ENCODE peak calls at places on chromosomes 12 and 14, in nine cellular contexts. One of them, this sample, is unnamed.

GRCh38 chr12:115374480-115375187 is 690.7 kb upstream of the TBX3 start:
- DNase-seq in left lung: no peak
- DNase-seq in lower lobe of right lung: no peak
- DNase-seq in Karpas-422: no peak
- DNase-seq in tibial artery: no peak
- DNase-seq in GM23248: no peak
- DNase-seq in GM23338: no peak
- DNase-seq in IMR-90: no peak
- DNase-seq in neural progenitor cell: no peak
- DNase-seq in this sample: no peak

GRCh38 chr12:47449797-47450196 is 256.0 kb downstream of the RPAP3 start:
- DNase-seq in left lung: no peak
- DNase-seq in lower lobe of right lung: no peak
- DNase-seq in Karpas-422: no peak
- DNase-seq in tibial artery: no peak
- DNase-seq in GM23248: no peak
- DNase-seq in GM23338: no peak
- DNase-seq in IMR-90: no peak
- DNase-seq in neural progenitor cell: no peak
- DNase-seq in this sample: no peak

GRCh38 chr12:47832263-47832933 is 12.7 kb upstream of the HDAC7 start:
- DNase-seq in left lung: no peak
- DNase-seq in lower lobe of right lung: no peak
- DNase-seq in Karpas-422: peak; percentile 80
- DNase-seq in tibial artery: no peak
- DNase-seq in GM23248: no peak
- DNase-seq in GM23338: no peak
- DNase-seq in IMR-90: no peak
- DNase-seq in neural progenitor cell: no peak
- DNase-seq in this sample: no peak

GRCh38 chr14:61025239-61026223 is 44.5 kb downstream of the SLC38A6 start:
- DNase-seq in left lung: no peak
- DNase-seq in lower lobe of right lung: no peak
- DNase-seq in Karpas-422: peak; percentile 96
- DNase-seq in tibial artery: peak; percentile 75
- DNase-seq in GM23248: peak; percentile 87
- DNase-seq in GM23338: peak; percentile 85
- DNase-seq in IMR-90: peak; percentile 80
- DNase-seq in neural progenitor cell: peak; percentile 75
- DNase-seq in this sample: peak; percentile 27

GRCh38 chr12:28537474-28537873 is 347.2 kb downstream of the CCDC91 start:
- DNase-seq in left lung: no peak
- DNase-seq in lower lobe of right lung: no peak
- DNase-seq in Karpas-422: no peak
- DNase-seq in tibial artery: no peak
- DNase-seq in GM23248: peak; percentile 11
- DNase-seq in GM23338: no peak
- DNase-seq in IMR-90: no peak
- DNase-seq in neural progenitor cell: no peak
- DNase-seq in this sample: no peak

GRCh38 chr12:122845865-122846621 is 10.8 kb downstream of the HIP1R start:
- DNase-seq in left lung: no peak
- DNase-seq in lower lobe of right lung: peak; percentile 23
- DNase-seq in Karpas-422: no peak
- DNase-seq in tibial artery: no peak
- DNase-seq in GM23248: no peak
- DNase-seq in GM23338: no peak
- DNase-seq in IMR-90: no peak
- DNase-seq in neural progenitor cell: no peak
- DNase-seq in this sample: no peak

GRCh38 chr12:2179953-2180736 is 127.4 kb downstream of the CACNA1C start:
- DNase-seq in left lung: no peak
- DNase-seq in lower lobe of right lung: no peak
- DNase-seq in Karpas-422: no peak
- DNase-seq in tibial artery: peak; percentile 93
- DNase-seq in GM23248: peak; percentile 99
- DNase-seq in GM23338: no peak
- DNase-seq in IMR-90: peak; percentile 98
- DNase-seq in neural progenitor cell: no peak
- DNase-seq in this sample: peak; percentile 69

GRCh38 chr12:91222746-91223145 is 40.1 kb upstream of the DCN start:
- DNase-seq in left lung: no peak
- DNase-seq in lower lobe of right lung: no peak
- DNase-seq in Karpas-422: no peak
- DNase-seq in tibial artery: no peak
- DNase-seq in GM23248: peak; percentile 84
- DNase-seq in GM23338: no peak
- DNase-seq in IMR-90: peak; percentile 78
- DNase-seq in neural progenitor cell: no peak
- DNase-seq in this sample: no peak

GRCh38 chr14:35201066-35201465 is 78.7 kb downstream of the PRORP start:
- DNase-seq in left lung: no peak
- DNase-seq in lower lobe of right lung: no peak
- DNase-seq in Karpas-422: no peak
- DNase-seq in tibial artery: no peak
- DNase-seq in GM23248: no peak
- DNase-seq in GM23338: no peak
- DNase-seq in IMR-90: no peak
- DNase-seq in neural progenitor cell: no peak
- DNase-seq in this sample: no peak

GRCh38 chr14:104253901-104254353 is 115.5 kb downstream of the KIF26A start:
- DNase-seq in left lung: peak; percentile 70
- DNase-seq in lower lobe of right lung: no peak
- DNase-seq in Karpas-422: no peak
- DNase-seq in tibial artery: peak; percentile 46
- DNase-seq in GM23248: no peak
- DNase-seq in GM23338: no peak
- DNase-seq in IMR-90: no peak
- DNase-seq in neural progenitor cell: no peak
- DNase-seq in this sample: no peak

GRCh38 chr12:120583478-120584030 is 2.4 kb upstream of the POP5 start:
- DNase-seq in left lung: peak; percentile 93
- DNase-seq in lower lobe of right lung: peak; percentile 80
- DNase-seq in Karpas-422: peak; percentile 95
- DNase-seq in tibial artery: peak; percentile 73
- DNase-seq in GM23248: peak; percentile 85
- DNase-seq in GM23338: peak; percentile 90
- DNase-seq in IMR-90: peak; percentile 61
- DNase-seq in neural progenitor cell: peak; percentile 85
- DNase-seq in this sample: peak; percentile 75

GRCh38 chr14:90298230-90298629 is 33.5 kb downstream of the NRDE2 start:
- DNase-seq in left lung: no peak
- DNase-seq in lower lobe of right lung: no peak
- DNase-seq in Karpas-422: no peak
- DNase-seq in tibial artery: no peak
- DNase-seq in GM23248: no peak
- DNase-seq in GM23338: no peak
- DNase-seq in IMR-90: no peak
- DNase-seq in neural progenitor cell: no peak
- DNase-seq in this sample: no peak

GRCh38 chr14:74278080-74278479 is 24.7 kb downstream of the ABCD4 start:
- DNase-seq in left lung: no peak
- DNase-seq in lower lobe of right lung: no peak
- DNase-seq in Karpas-422: no peak
- DNase-seq in tibial artery: no peak
- DNase-seq in GM23248: no peak
- DNase-seq in GM23338: no peak
- DNase-seq in IMR-90: no peak
- DNase-seq in neural progenitor cell: no peak
- DNase-seq in this sample: no peak

GRCh38 chr12:104520242-104520900 is 63.6 kb downstream of the CHST11 start:
- DNase-seq in left lung: no peak
- DNase-seq in lower lobe of right lung: no peak
- DNase-seq in Karpas-422: no peak
- DNase-seq in tibial artery: no peak
- DNase-seq in GM23248: no peak
- DNase-seq in GM23338: no peak
- DNase-seq in IMR-90: no peak
- DNase-seq in neural progenitor cell: no peak
- DNase-seq in this sample: no peak

GRCh38 chr14:72563676-72564075 is 330.2 kb downstream of the DPF3 start:
- DNase-seq in left lung: no peak
- DNase-seq in lower lobe of right lung: no peak
- DNase-seq in Karpas-422: peak; percentile 51
- DNase-seq in tibial artery: no peak
- DNase-seq in GM23248: no peak
- DNase-seq in GM23338: no peak
- DNase-seq in IMR-90: no peak
- DNase-seq in neural progenitor cell: no peak
- DNase-seq in this sample: no peak

GRCh38 chr14:72567226-72567625 is 326.7 kb downstream of the DPF3 start:
- DNase-seq in left lung: no peak
- DNase-seq in lower lobe of right lung: no peak
- DNase-seq in Karpas-422: no peak
- DNase-seq in tibial artery: no peak
- DNase-seq in GM23248: no peak
- DNase-seq in GM23338: no peak
- DNase-seq in IMR-90: no peak
- DNase-seq in neural progenitor cell: no peak
- DNase-seq in this sample: no peak

GRCh38 chr14:72568296-72568992 is 325.5 kb downstream of the DPF3 start:
- DNase-seq in left lung: no peak
- DNase-seq in lower lobe of right lung: no peak
- DNase-seq in Karpas-422: no peak
- DNase-seq in tibial artery: no peak
- DNase-seq in GM23248: no peak
- DNase-seq in GM23338: no peak
- DNase-seq in IMR-90: no peak
- DNase-seq in neural progenitor cell: no peak
- DNase-seq in this sample: no peak

GRCh38 chr14:72565200-72565599 is 328.7 kb downstream of the DPF3 start:
- DNase-seq in left lung: no peak
- DNase-seq in lower lobe of right lung: no peak
- DNase-seq in Karpas-422: no peak
- DNase-seq in tibial artery: peak; percentile 85
- DNase-seq in GM23248: peak; percentile 41
- DNase-seq in GM23338: no peak
- DNase-seq in IMR-90: no peak
- DNase-seq in neural progenitor cell: no peak
- DNase-seq in this sample: no peak

DNA sequence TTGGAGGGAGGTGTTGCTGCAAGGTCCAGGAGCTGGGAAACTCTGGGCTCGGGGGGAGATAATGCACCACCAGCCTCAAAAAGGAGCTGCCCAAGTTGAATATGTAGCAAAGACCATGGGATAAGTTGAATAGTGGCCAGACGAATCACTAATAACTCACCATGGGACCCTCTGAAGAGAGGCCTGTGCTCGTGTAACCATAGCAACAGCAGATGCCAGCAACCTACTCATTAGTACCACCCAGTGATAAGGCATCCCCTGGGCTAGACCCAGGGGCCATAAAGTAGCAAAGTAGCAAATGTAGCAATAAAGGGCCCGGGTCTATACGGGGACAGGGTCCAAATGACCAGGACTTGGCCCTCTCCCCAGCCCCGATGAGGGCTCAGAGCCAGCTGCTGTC is 328.0 kb downstream of the DPF3 start:
- DNase-seq in left lung: no peak
- DNase-seq in lower lobe of right lung: no peak
- DNase-seq in Karpas-422: no peak
- DNase-seq in tibial artery: no peak
- DNase-seq in GM23248: no peak
- DNase-seq in GM23338: no peak
- DNase-seq in IMR-90: no peak
- DNase-seq in neural progenitor cell: peak; percentile 32
- DNase-seq in this sample: no peak
- H3K27ac ChIP-seq in left lung: no peak overlapping the region
- H3K27ac ChIP-seq in lower lobe of right lung: no peak overlapping the region
- H3K27ac ChIP-seq in Karpas-422: no peak overlapping the region
- H3K27ac ChIP-seq in tibial artery: peak overlapping the region; percentile 57
- H3K27ac ChIP-seq in GM23248: no peak overlapping the region
- H3K27ac ChIP-seq in GM23338: no peak overlapping the region
- H3K27ac ChIP-seq in IMR-90: no peak overlapping the region
- H3K27ac ChIP-seq in neural progenitor cell: no peak overlapping the region
- H3K27ac ChIP-seq in this sample: no peak overlapping the region

GRCh38 chr12:130714091-130714590 is 2.0 kb downstream of the RIMBP2 start:
- DNase-seq in left lung: no peak
- DNase-seq in lower lobe of right lung: no peak
- DNase-seq in Karpas-422: no peak
- DNase-seq in tibial artery: no peak
- DNase-seq in GM23248: no peak
- DNase-seq in GM23338: peak; percentile 22
- DNase-seq in IMR-90: no peak
- DNase-seq in neural progenitor cell: peak; percentile 49
- DNase-seq in this sample: no peak
- H3K27me3 ChIP-seq in left lung: peaks cover 16% of the 10 kb centered on the region
- H3K27me3 ChIP-seq in lower lobe of right lung: peaks cover 60% of the 10 kb centered on the region
- H3K27me3 ChIP-seq in Karpas-422: no peaks in the 10 kb centered on the region
- H3K27me3 ChIP-seq in tibial artery: peaks cover 57% of the 10 kb centered on the region
- H3K27me3 ChIP-seq in GM23248: no peaks in the 10 kb centered on the region
- H3K27me3 ChIP-seq in GM23338: peaks cover 66% of the 10 kb centered on the region
- H3K27me3 ChIP-seq in IMR-90: no peaks in the 10 kb centered on the region
- H3K27me3 ChIP-seq in neural progenitor cell: peaks cover 77% of the 10 kb centered on the region
- H3K27me3 ChIP-seq in this sample: no peaks in the 10 kb centered on the region

GRCh38 chr12:96238336-96239031 is 44.3 kb downstream of the ELK3 start:
- DNase-seq in left lung: no peak
- DNase-seq in lower lobe of right lung: no peak
- DNase-seq in Karpas-422: no peak
- DNase-seq in tibial artery: no peak
- DNase-seq in GM23248: no peak
- DNase-seq in GM23338: no peak
- DNase-seq in IMR-90: no peak
- DNase-seq in neural progenitor cell: no peak
- DNase-seq in this sample: no peak

GRCh38 chr12:96241484-96242256 is 47.5 kb downstream of the ELK3 start:
- DNase-seq in left lung: no peak
- DNase-seq in lower lobe of right lung: peak; percentile 71
- DNase-seq in Karpas-422: no peak
- DNase-seq in tibial artery: no peak
- DNase-seq in GM23248: peak; percentile 99
- DNase-seq in GM23338: peak; percentile 27
- DNase-seq in IMR-90: peak; percentile 48
- DNase-seq in neural progenitor cell: no peak
- DNase-seq in this sample: no peak

GRCh38 chr12:96240251-96240650 is 46.1 kb downstream of the ELK3 start:
- DNase-seq in left lung: no peak
- DNase-seq in lower lobe of right lung: no peak
- DNase-seq in Karpas-422: no peak
- DNase-seq in tibial artery: no peak
- DNase-seq in GM23248: peak; percentile 67
- DNase-seq in GM23338: no peak
- DNase-seq in IMR-90: no peak
- DNase-seq in neural progenitor cell: no peak
- DNase-seq in this sample: no peak

GRCh38 chr12:96240656-96241055 is 46.5 kb downstream of the ELK3 start:
- DNase-seq in left lung: no peak
- DNase-seq in lower lobe of right lung: no peak
- DNase-seq in Karpas-422: no peak
- DNase-seq in tibial artery: no peak
- DNase-seq in GM23248: peak; percentile 86
- DNase-seq in GM23338: no peak
- DNase-seq in IMR-90: no peak
- DNase-seq in neural progenitor cell: no peak
- DNase-seq in this sample: no peak

GRCh38 chr12:96239711-96240234 is 45.6 kb downstream of the ELK3 start:
- DNase-seq in left lung: no peak
- DNase-seq in lower lobe of right lung: no peak
- DNase-seq in Karpas-422: no peak
- DNase-seq in tibial artery: no peak
- DNase-seq in GM23248: peak; percentile 69
- DNase-seq in GM23338: no peak
- DNase-seq in IMR-90: no peak
- DNase-seq in neural progenitor cell: no peak
- DNase-seq in this sample: no peak
- H3K27ac ChIP-seq in left lung: peak overlapping the region; percentile 45
- H3K27ac ChIP-seq in lower lobe of right lung: peak overlapping the region; percentile 37
- H3K27ac ChIP-seq in Karpas-422: no peak overlapping the region
- H3K27ac ChIP-seq in tibial artery: no peak overlapping the region
- H3K27ac ChIP-seq in GM23248: peak overlapping the region; percentile 99
- H3K27ac ChIP-seq in GM23338: no peak overlapping the region
- H3K27ac ChIP-seq in IMR-90: no peak overlapping the region
- H3K27ac ChIP-seq in neural progenitor cell: no peak overlapping the region
- H3K27ac ChIP-seq in this sample: no peak overlapping the region

GRCh38 chr14:37588956-37589737 is 5.9 kb downstream of the FOXA1 start:
- DNase-seq in left lung: no peak
- DNase-seq in lower lobe of right lung: no peak
- DNase-seq in Karpas-422: peak; percentile 61
- DNase-seq in tibial artery: no peak
- DNase-seq in GM23248: no peak
- DNase-seq in GM23338: peak; percentile 51
- DNase-seq in IMR-90: no peak
- DNase-seq in neural progenitor cell: peak; percentile 32
- DNase-seq in this sample: no peak
- H3K27me3 ChIP-seq in left lung: peaks cover 95% of the 10 kb centered on the region
- H3K27me3 ChIP-seq in lower lobe of right lung: peaks cover 94% of the 10 kb centered on the region
- H3K27me3 ChIP-seq in Karpas-422: no peaks in the 10 kb centered on the region
- H3K27me3 ChIP-seq in tibial artery: peaks cover 99% of the 10 kb centered on the region
- H3K27me3 ChIP-seq in GM23248: peaks cover 88% of the 10 kb centered on the region
- H3K27me3 ChIP-seq in GM23338: peaks cover 100% of the 10 kb centered on the region
- H3K27me3 ChIP-seq in IMR-90: peaks cover 85% of the 10 kb centered on the region
- H3K27me3 ChIP-seq in neural progenitor cell: peaks cover 100% of the 10 kb centered on the region
- H3K27me3 ChIP-seq in this sample: peaks cover 83% of the 10 kb centered on the region